ENCODE peak calls at places on chromosomes 2 and 18, in seven cellular contexts. One of them, this sample, is unnamed.
A peak's percentile ranks its signal among the peaks of the same experiment; 100 is the strongest.

GRCh38 chr2:1501991-1502390 is 88.7 kb downstream of the TPO start:
- DNase-seq in heart left ventricle: no peak
- DNase-seq in Karpas-422: no peak
- DNase-seq in retinal pigment epithelial cell: no peak
- DNase-seq in A549: no peak
- DNase-seq in AG04449: no peak
- DNase-seq in naive thymus-derived CD4-positive, alpha-beta T cell: no peak
- DNase-seq in this sample: no peak

GRCh38 chr18:28063181-28063790 is 113.6 kb downstream of the CDH2 start:
- DNase-seq in heart left ventricle: no peak
- DNase-seq in Karpas-422: no peak
- DNase-seq in retinal pigment epithelial cell: no peak
- DNase-seq in A549: no peak
- DNase-seq in AG04449: peak; percentile 42
- DNase-seq in naive thymus-derived CD4-positive, alpha-beta T cell: no peak
- DNase-seq in this sample: peak; percentile 51

GRCh38 chr18:79241755-79242154 is 154.0 kb upstream of the NFATC1 start:
- DNase-seq in heart left ventricle: no peak
- DNase-seq in Karpas-422: no peak
- DNase-seq in retinal pigment epithelial cell: no peak
- DNase-seq in A549: no peak
- DNase-seq in AG04449: no peak
- DNase-seq in naive thymus-derived CD4-positive, alpha-beta T cell: no peak
- DNase-seq in this sample: no peak

GRCh38 chr2:110134025-110134424 is 18.4 kb upstream of the MALL start:
- DNase-seq in heart left ventricle: no peak
- DNase-seq in Karpas-422: no peak
- DNase-seq in retinal pigment epithelial cell: no peak
- DNase-seq in A549: no peak
- DNase-seq in AG04449: no peak
- DNase-seq in naive thymus-derived CD4-positive, alpha-beta T cell: no peak
- DNase-seq in this sample: no peak

GRCh38 chr2:121165038-121165542 is 119.9 kb downstream of the TFCP2L1 start:
- DNase-seq in heart left ventricle: no peak
- DNase-seq in Karpas-422: peak; percentile 16
- DNase-seq in retinal pigment epithelial cell: no peak
- DNase-seq in A549: no peak
- DNase-seq in AG04449: no peak
- DNase-seq in naive thymus-derived CD4-positive, alpha-beta T cell: no peak
- DNase-seq in this sample: no peak

GRCh38 chr2:43133708-43134570 is 92.5 kb downstream of the ZFP36L2 start:
- DNase-seq in heart left ventricle: peak; percentile 41
- DNase-seq in Karpas-422: no peak
- DNase-seq in retinal pigment epithelial cell: no peak
- DNase-seq in A549: no peak
- DNase-seq in AG04449: no peak
- DNase-seq in naive thymus-derived CD4-positive, alpha-beta T cell: peak; percentile 95
- DNase-seq in this sample: no peak

GRCh38 chr2:101984656-101985055 is 7.1 kb upstream of the IL1R2 start:
- DNase-seq in heart left ventricle: no peak
- DNase-seq in Karpas-422: peak; percentile 19
- DNase-seq in retinal pigment epithelial cell: no peak
- DNase-seq in A549: no peak
- DNase-seq in AG04449: no peak
- DNase-seq in naive thymus-derived CD4-positive, alpha-beta T cell: no peak
- DNase-seq in this sample: no peak

GRCh38 chr2:6231166-6231565 is 539.0 kb downstream of the SOX11 start:
- DNase-seq in heart left ventricle: no peak
- DNase-seq in Karpas-422: no peak
- DNase-seq in retinal pigment epithelial cell: no peak
- DNase-seq in A549: no peak
- DNase-seq in AG04449: no peak
- DNase-seq in naive thymus-derived CD4-positive, alpha-beta T cell: no peak
- DNase-seq in this sample: no peak

GRCh38 chr18:48819276-48819675 is 131.5 kb downstream of the SMAD7 start:
- DNase-seq in heart left ventricle: peak; percentile 82
- DNase-seq in Karpas-422: no peak
- DNase-seq in retinal pigment epithelial cell: no peak
- DNase-seq in A549: no peak
- DNase-seq in AG04449: no peak
- DNase-seq in naive thymus-derived CD4-positive, alpha-beta T cell: no peak
- DNase-seq in this sample: no peak

GRCh38 chr2:237874585-237875161 is 15.2 kb downstream of the RAMP1 start:
- DNase-seq in heart left ventricle: no peak
- DNase-seq in Karpas-422: no peak
- DNase-seq in retinal pigment epithelial cell: no peak
- DNase-seq in A549: peak; percentile 56
- DNase-seq in AG04449: peak; percentile 34
- DNase-seq in naive thymus-derived CD4-positive, alpha-beta T cell: no peak
- DNase-seq in this sample: peak; percentile 66

GRCh38 chr2:202038471-202039277 is 5.0 kb downstream of the FZD7 start:
- DNase-seq in heart left ventricle: peak; percentile 70
- DNase-seq in Karpas-422: no peak
- DNase-seq in retinal pigment epithelial cell: no peak
- DNase-seq in A549: peak; percentile 19
- DNase-seq in AG04449: no peak
- DNase-seq in naive thymus-derived CD4-positive, alpha-beta T cell: no peak
- DNase-seq in this sample: peak; percentile 10

GRCh38 chr2:172103471-172104292 is 982 bp upstream of the DLX2 start:
- DNase-seq in heart left ventricle: peak; percentile 86
- DNase-seq in Karpas-422: peak; percentile 93
- DNase-seq in retinal pigment epithelial cell: peak; percentile 52
- DNase-seq in A549: peak; percentile 77
- DNase-seq in AG04449: no peak
- DNase-seq in naive thymus-derived CD4-positive, alpha-beta T cell: peak; percentile 42
- DNase-seq in this sample: peak; percentile 92

GRCh38 chr2:172102858-172103359 is at the start of gene DLX2:
- DNase-seq in heart left ventricle: peak; percentile 79
- DNase-seq in Karpas-422: peak; percentile 98
- DNase-seq in retinal pigment epithelial cell: no peak
- DNase-seq in A549: peak; percentile 85
- DNase-seq in AG04449: no peak
- DNase-seq in naive thymus-derived CD4-positive, alpha-beta T cell: peak; percentile 23
- DNase-seq in this sample: peak; percentile 89

GRCh38 chr2:172107690-172108586 is 5.2 kb upstream of the DLX2 start:
- DNase-seq in heart left ventricle: no peak
- DNase-seq in Karpas-422: no peak
- DNase-seq in retinal pigment epithelial cell: no peak
- DNase-seq in A549: no peak
- DNase-seq in AG04449: no peak
- DNase-seq in naive thymus-derived CD4-positive, alpha-beta T cell: no peak
- DNase-seq in this sample: no peak

GRCh38 chr2:172106128-172106961 is 3.6 kb upstream of the DLX2 start:
- DNase-seq in heart left ventricle: no peak
- DNase-seq in Karpas-422: peak; percentile 81
- DNase-seq in retinal pigment epithelial cell: no peak
- DNase-seq in A549: peak; percentile 82
- DNase-seq in AG04449: no peak
- DNase-seq in naive thymus-derived CD4-positive, alpha-beta T cell: peak; percentile 28
- DNase-seq in this sample: peak; percentile 62

GRCh38 chr2:172105715-172106124 is 3.0 kb upstream of the DLX2 start:
- DNase-seq in heart left ventricle: no peak
- DNase-seq in Karpas-422: no peak
- DNase-seq in retinal pigment epithelial cell: no peak
- DNase-seq in A549: no peak
- DNase-seq in AG04449: no peak
- DNase-seq in naive thymus-derived CD4-positive, alpha-beta T cell: no peak
- DNase-seq in this sample: no peak
- H3K4me3 ChIP-seq in heart left ventricle: no peak overlapping the region
- H3K4me3 ChIP-seq in Karpas-422: peak overlapping the region; percentile 48
- H3K4me3 ChIP-seq in retinal pigment epithelial cell: peak overlapping the region; percentile 37
- H3K4me3 ChIP-seq in A549: peak overlapping the region; percentile 55
- H3K4me3 ChIP-seq in AG04449: peak overlapping the region; percentile 60
- H3K4me3 ChIP-seq in naive thymus-derived CD4-positive, alpha-beta T cell: no peak overlapping the region
- H3K4me3 ChIP-seq in this sample: peak overlapping the region; percentile 51

GRCh38 chr2:207166039-207166348 is 246 bp upstream of the KLF7 start:
- DNase-seq in heart left ventricle: peak; percentile 100
- DNase-seq in Karpas-422: peak; percentile 98
- DNase-seq in retinal pigment epithelial cell: peak; percentile 98
- DNase-seq in A549: peak; percentile 94
- DNase-seq in AG04449: peak; percentile 99
- DNase-seq in naive thymus-derived CD4-positive, alpha-beta T cell: peak; percentile 98
- DNase-seq in this sample: peak; percentile 100

GRCh38 chr2:207162319-207162718 is 3.4 kb downstream of the KLF7 start:
- DNase-seq in heart left ventricle: no peak
- DNase-seq in Karpas-422: no peak
- DNase-seq in retinal pigment epithelial cell: no peak
- DNase-seq in A549: no peak
- DNase-seq in AG04449: peak; percentile 54
- DNase-seq in naive thymus-derived CD4-positive, alpha-beta T cell: no peak
- DNase-seq in this sample: peak; percentile 46

GRCh38 chr2:207165121-207166038 is at the start of gene KLF7:
- DNase-seq in heart left ventricle: peak; percentile 68
- DNase-seq in Karpas-422: peak; percentile 52
- DNase-seq in retinal pigment epithelial cell: no peak
- DNase-seq in A549: no peak
- DNase-seq in AG04449: no peak
- DNase-seq in naive thymus-derived CD4-positive, alpha-beta T cell: peak; percentile 71
- DNase-seq in this sample: peak; percentile 60

GRCh38 chr2:207163053-207163814 is 2.5 kb downstream of the KLF7 start:
- DNase-seq in heart left ventricle: peak; percentile 48
- DNase-seq in Karpas-422: no peak
- DNase-seq in retinal pigment epithelial cell: peak; percentile 81
- DNase-seq in A549: peak; percentile 51
- DNase-seq in AG04449: peak; percentile 74
- DNase-seq in naive thymus-derived CD4-positive, alpha-beta T cell: no peak
- DNase-seq in this sample: peak; percentile 96

DNA sequence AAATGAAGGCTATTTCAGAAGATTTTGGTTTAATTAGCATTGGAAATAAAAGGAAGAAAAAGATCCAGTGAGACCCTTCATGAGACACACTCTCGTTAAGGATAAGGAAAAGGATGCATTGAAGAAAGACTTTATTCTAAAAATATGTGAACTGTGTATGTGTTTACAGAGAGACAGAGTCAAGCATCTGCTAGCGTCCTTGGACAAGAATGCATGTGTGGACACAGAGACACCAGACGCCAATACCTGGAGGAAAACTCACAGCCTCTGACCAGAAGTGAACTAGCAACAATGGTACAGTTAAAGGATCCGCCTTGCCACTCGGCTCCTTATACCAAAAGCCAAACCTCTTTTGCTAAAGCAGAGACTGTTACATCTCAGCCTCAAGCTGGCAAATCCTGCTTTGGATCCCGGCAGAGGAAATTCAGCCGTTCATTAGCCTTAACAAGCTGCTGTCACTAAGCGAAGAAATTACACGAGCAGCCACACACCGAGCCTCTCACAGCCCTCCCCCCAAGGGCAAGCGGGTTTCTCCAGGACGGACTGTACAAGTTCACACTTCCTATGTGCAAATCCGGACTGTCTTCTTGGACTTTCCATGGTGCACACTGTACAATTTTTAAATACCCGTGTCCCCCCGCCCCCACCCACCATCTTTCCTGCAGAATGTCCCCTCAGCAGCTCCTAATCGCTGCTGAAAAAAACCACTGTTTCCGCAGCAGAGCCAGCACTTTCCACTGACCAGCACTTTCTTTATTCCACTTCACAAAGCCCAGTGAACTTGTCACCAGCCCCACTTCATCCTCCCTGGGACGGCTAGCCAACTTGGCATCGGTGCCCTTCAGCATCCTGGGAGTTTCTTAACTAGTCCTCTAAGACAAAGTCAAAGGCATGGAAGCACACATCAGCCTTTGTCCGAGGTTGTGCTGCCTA is 1.7 kb downstream of the KLF7 start:
- DNase-seq in heart left ventricle: peak; percentile 76
- DNase-seq in Karpas-422: no peak
- DNase-seq in retinal pigment epithelial cell: no peak
- DNase-seq in A549: peak; percentile 21
- DNase-seq in AG04449: no peak
- DNase-seq in naive thymus-derived CD4-positive, alpha-beta T cell: peak; percentile 17
- DNase-seq in this sample: peak; percentile 72
- H3K4me3 ChIP-seq in heart left ventricle: peak overlapping the region; percentile 80
- H3K4me3 ChIP-seq in Karpas-422: peak overlapping the region; percentile 3
- H3K4me3 ChIP-seq in retinal pigment epithelial cell: peak overlapping the region; percentile 92
- H3K4me3 ChIP-seq in A549: peak overlapping the region; percentile 53
- H3K4me3 ChIP-seq in AG04449: peak overlapping the region; percentile 96
- H3K4me3 ChIP-seq in naive thymus-derived CD4-positive, alpha-beta T cell: peak overlapping the region; percentile 89
- H3K4me3 ChIP-seq in this sample: peak overlapping the region; percentile 96

DNA sequence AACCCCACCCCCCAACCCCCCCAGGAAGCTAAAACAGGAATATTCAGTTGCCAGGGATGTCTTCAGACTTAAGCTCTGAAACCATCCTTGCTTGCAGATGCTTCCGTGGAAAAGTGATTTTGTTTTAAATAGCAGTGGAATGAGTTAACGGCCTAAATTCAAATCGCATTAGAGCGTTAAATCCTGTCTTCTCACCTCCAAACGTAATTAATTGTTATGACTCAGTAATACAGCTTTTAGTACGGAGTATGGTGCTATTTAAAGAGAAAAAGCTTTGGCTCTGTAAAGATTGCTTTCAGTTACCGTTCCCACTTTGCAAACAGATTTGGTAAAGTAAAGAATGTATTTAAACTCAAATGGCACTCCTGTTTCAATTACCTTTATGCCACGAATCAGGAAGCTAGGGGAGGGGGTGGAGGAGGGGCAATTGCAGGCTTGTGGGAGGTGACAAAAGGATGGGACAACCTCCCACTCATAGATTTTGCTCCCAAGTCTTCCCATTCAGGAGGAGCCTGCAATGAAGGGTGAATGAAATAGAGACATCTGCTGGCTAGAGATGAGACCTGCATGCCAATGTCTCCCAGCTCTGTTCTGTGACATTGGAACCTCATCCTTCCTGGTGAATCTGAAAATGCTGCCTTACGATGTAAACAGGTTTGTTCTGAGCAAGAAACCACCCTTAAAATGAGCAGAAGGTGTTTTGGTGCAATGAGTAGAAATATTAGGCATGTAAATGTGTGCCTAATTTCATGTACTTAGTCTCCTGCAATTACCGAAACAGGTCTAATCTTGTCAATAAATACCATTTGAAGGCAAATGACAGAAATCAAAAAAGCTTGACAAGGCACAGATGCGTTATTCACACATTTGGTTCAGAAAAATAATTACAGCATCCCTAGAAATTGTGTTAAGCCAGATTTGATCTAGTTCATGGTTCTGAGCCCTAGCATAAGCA is 2.6 kb upstream of the PID1 start:
- DNase-seq in heart left ventricle: no peak
- DNase-seq in Karpas-422: peak; percentile 60
- DNase-seq in retinal pigment epithelial cell: peak; percentile 50
- DNase-seq in A549: peak; percentile 69
- DNase-seq in AG04449: no peak
- DNase-seq in naive thymus-derived CD4-positive, alpha-beta T cell: no peak
- DNase-seq in this sample: peak; percentile 90
- H3K4me3 ChIP-seq in heart left ventricle: peak overlapping the region; percentile 39
- H3K4me3 ChIP-seq in Karpas-422: no peak overlapping the region
- H3K4me3 ChIP-seq in retinal pigment epithelial cell: peak overlapping the region; percentile 19
- H3K4me3 ChIP-seq in A549: peak overlapping the region; percentile 27
- H3K4me3 ChIP-seq in AG04449: no peak overlapping the region
- H3K4me3 ChIP-seq in naive thymus-derived CD4-positive, alpha-beta T cell: no peak overlapping the region
- H3K4me3 ChIP-seq in this sample: peak overlapping the region; percentile 16

DNA sequence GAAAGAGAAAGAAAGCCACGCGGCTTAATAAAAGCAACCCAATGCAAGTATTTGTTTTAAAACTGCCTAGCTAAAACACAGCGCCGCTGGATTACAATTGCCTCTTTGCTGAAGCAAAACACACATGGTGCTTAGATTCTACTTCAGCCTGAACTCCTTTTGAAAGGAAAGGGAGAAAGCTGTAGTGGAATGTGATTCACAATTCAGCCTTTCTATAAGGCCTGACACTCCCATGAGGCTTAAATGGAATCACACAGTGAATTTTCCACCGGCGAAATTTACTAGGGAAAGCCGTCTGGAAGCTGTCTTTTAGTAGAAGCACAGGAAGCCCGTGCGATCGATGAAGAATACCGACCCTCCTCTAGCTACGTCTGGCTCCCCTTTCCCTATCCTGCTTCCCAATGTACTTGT is 348.1 kb downstream of the DLGAP1 start:
- DNase-seq in heart left ventricle: no peak
- DNase-seq in Karpas-422: no peak
- DNase-seq in retinal pigment epithelial cell: no peak
- DNase-seq in A549: no peak
- DNase-seq in AG04449: no peak
- DNase-seq in naive thymus-derived CD4-positive, alpha-beta T cell: no peak
- DNase-seq in this sample: no peak
- H3K4me3 ChIP-seq in heart left ventricle: no peak overlapping the region
- H3K4me3 ChIP-seq in Karpas-422: no peak overlapping the region
- H3K4me3 ChIP-seq in retinal pigment epithelial cell: peak overlapping the region; percentile 45
- H3K4me3 ChIP-seq in A549: no peak overlapping the region
- H3K4me3 ChIP-seq in AG04449: no peak overlapping the region
- H3K4me3 ChIP-seq in naive thymus-derived CD4-positive, alpha-beta T cell: no peak overlapping the region
- H3K4me3 ChIP-seq in this sample: no peak overlapping the region